ENCODE peak calls at places on chromosomes 13 and 19, in seven cellular contexts. L is AG20443, Z is ELF-1, D is neural crest cell, R is NCI-H748 treated with DMSO at 0.1 percent for 48 hours, N is choroid plexus epithelial cell, W is EL. E is an unnamed sample.

GRCh38 chr19:51887522-51888498 is at the start of gene ZNF577:
- DNase-seq in L (peak), Z (peak), D (peak), R (peak), N (peak), W (peak), E (peak)

GRCh38 chr19:14530005-14530348 is 583 bp downstream of the TECR start:
- DNase-seq in L (peak), Z (no peak), D (no peak), R (no peak), N (no peak), W (peak), E (peak)

GRCh38 chr19:17739121-17739875 is 12.0 kb upstream of the FCHO1 start:
- DNase-seq in L (no peak), Z (no peak), D (no peak), R (no peak), N (no peak), W (no peak), E (no peak)

GRCh38 chr13:113474179-113474578 is 16.3 kb downstream of the DCUN1D2 start:
- DNase-seq in L (peak), Z (peak), D (no peak), R (no peak), N (peak), W (peak), E (no peak)

GRCh38 chr13:112658807-112659206 is 31.0 kb upstream of the ATP11A start:
- DNase-seq in L (no peak), Z (peak), D (no peak), R (no peak), N (peak), W (peak), E (no peak)

GRCh38 chr13:67224148-67224846 is 5.8 kb downstream of the PCDH9 start:
- DNase-seq in L (peak), Z (peak), D (peak), R (peak), N (peak), W (peak), E (peak)

GRCh38 chr13:59829690-59830089 is 334.0 kb downstream of the DIAPH3 start:
- DNase-seq in L (no peak), Z (no peak), D (no peak), R (no peak), N (no peak), W (no peak), E (no peak)

GRCh38 chr13:30618186-30618937 is 642 bp downstream of the USPL1 start:
- DNase-seq in L (peak), Z (no peak), D (no peak), R (no peak), N (peak), W (no peak), E (peak)

GRCh38 chr19:45391346-45391745 is 13.5 kb downstream of the PPP1R13L start:
- DNase-seq in L (peak), Z (peak), D (no peak), R (no peak), N (peak), W (peak), E (no peak)

GRCh38 chr13:95253033-95253432 is 48.2 kb downstream of the ABCC4 start:
- DNase-seq in L (no peak), Z (no peak), D (no peak), R (no peak), N (no peak), W (no peak), E (no peak)

GRCh38 chr13:41401371-41401770 is 56.0 kb upstream of the RGCC start:
- DNase-seq in L (no peak), Z (peak), D (peak), R (no peak), N (no peak), W (no peak), E (no peak)

GRCh38 chr13:93922063-93922462 is 557.4 kb downstream of the DCT start:
- DNase-seq in L (no peak), Z (no peak), D (no peak), R (no peak), N (peak), W (no peak), E (no peak)

GRCh38 chr13:94966380-94966779 is 254.0 kb upstream of the SOX21 start:
- DNase-seq in L (no peak), Z (no peak), D (no peak), R (peak), N (no peak), W (no peak), E (no peak)

GRCh38 chr13:110206170-110206569 is 100.8 kb downstream of the COL4A1 start:
- DNase-seq in L (no peak), Z (no peak), D (no peak), R (no peak), N (no peak), W (no peak), E (no peak)

GRCh38 chr13:30464496-30465351 is 1.0 kb downstream of the HMGB1 start:
- DNase-seq in L (peak), Z (peak), D (peak), R (peak), N (peak), W (peak), E (peak)

GRCh38 chr19:46789371-46789770 is 977 bp upstream of the SLC1A5 start:
- DNase-seq in L (no peak), Z (no peak), D (no peak), R (no peak), N (no peak), W (no peak), E (no peak)

GRCh38 chr13:40910324-40911050 is 108.6 kb downstream of the ELF1 start:
- DNase-seq in L (no peak), Z (no peak), D (no peak), R (no peak), N (peak), W (peak), E (no peak)

GRCh38 chr19:900302-901111 is 7.2 kb downstream of the RNU6-9 start:
- DNase-seq in L (peak), Z (peak), D (no peak), R (no peak), N (no peak), W (no peak), E (no peak)

GRCh38 chr19:850221-850978 is 1.7 kb upstream of the ELANE start:
- DNase-seq in L (peak), Z (peak), D (no peak), R (no peak), N (peak), W (peak), E (no peak)

GRCh38 chr13:73035660-73036059 is 23.1 kb upstream of the KLF5 start:
- DNase-seq in L (no peak), Z (peak), D (no peak), R (no peak), N (no peak), W (no peak), E (no peak)

GRCh38 chr13:98405107-98405571 is 171.8 kb downstream of the STK24 start:
- DNase-seq in L (peak), Z (peak), D (peak), R (peak), N (peak), W (no peak), E (no peak)

GRCh38 chr13:73245271-73245670 is 186.5 kb downstream of the KLF5 start:
- DNase-seq in L (no peak), Z (no peak), D (no peak), R (no peak), N (no peak), W (no peak), E (no peak)

GRCh38 chr13:38759390-38759789 is 72.5 kb downstream of the FREM2 start:
- DNase-seq in L (no peak), Z (no peak), D (no peak), R (no peak), N (no peak), W (no peak), E (no peak)

GRCh38 chr13:114015608-114016295 is 41.9 kb upstream of the C13orf46 start:
- DNase-seq in L (peak), Z (no peak), D (no peak), R (no peak), N (peak), W (no peak), E (no peak)

GRCh38 chr19:52567921-52568320 is 2.2 kb upstream of the ZNF701 start:
- DNase-seq in L (no peak), Z (no peak), D (no peak), R (no peak), N (no peak), W (no peak), E (no peak)

GRCh38 chr13:80040219-80040976 is 300.5 kb downstream of the SPRY2 start:
- DNase-seq in L (peak), Z (no peak), D (no peak), R (no peak), N (peak), W (peak), E (no peak)

GRCh38 chr13:102702965-102703720 is 8.3 kb upstream of the METTL21C start:
- DNase-seq in L (no peak), Z (no peak), D (no peak), R (no peak), N (peak), W (no peak), E (no peak)

GRCh38 chr13:43567608-43568007 is 219.2 kb downstream of the ENOX1 start:
- DNase-seq in L (no peak), Z (no peak), D (no peak), R (no peak), N (peak), W (peak), E (no peak)

GRCh38 chr13:109346060-109346459 is 440.3 kb downstream of the IRS2 start:
- DNase-seq in L (no peak), Z (no peak), D (no peak), R (no peak), N (no peak), W (no peak), E (no peak)

GRCh38 chr19:33005440-33005839 is 33.4 kb downstream of the FAAP24 start:
- DNase-seq in L (no peak), Z (peak), D (no peak), R (peak), N (no peak), W (no peak), E (no peak)

GRCh38 chr19:47445937-47446402 is 25.7 kb downstream of the SLC8A2 start:
- DNase-seq in L (peak), Z (no peak), D (no peak), R (peak), N (no peak), W (peak), E (peak)

E was measured in naive thymus-derived CD4-positive, alpha-beta T cell.